ENCODE peak calls at places on chromosome 6, in seven cellular contexts. Y, D, C, R, S, T and Q are unnamed samples.

GRCh38 chr6:34157236-34157830 is 11.4 kb upstream of the GRM4 start:
- DNase-seq in Y (no peak), R (no peak), T (peak), D (no peak), C (no peak), S (no peak), Q (no peak)

GRCh38 chr6:82767037-82767436 is 298.6 kb downstream of the UBE3D start:
- DNase-seq in T (no peak), C (no peak), S (no peak), Y (no peak), R (no peak), D (no peak), Q (no peak)

GRCh38 chr6:166056637-166057036 is 111.0 kb downstream of the TBXT start:
- DNase-seq in Y (no peak), S (no peak), R (no peak), T (no peak), C (no peak), D (no peak), Q (no peak)

GRCh38 chr6:74447013-74447412 is 751.0 kb downstream of the CD109 start:
- DNase-seq in D (no peak), T (no peak), Y (peak), R (peak), S (no peak), C (no peak), Q (no peak)

GRCh38 chr6:34718867-34719441 is 22.4 kb upstream of the ILRUN start:
- DNase-seq in R (no peak), S (no peak), T (no peak), Y (no peak), C (no peak), D (no peak), Q (no peak)

GRCh38 chr6:73511796-73512195 is 9.0 kb downstream of the EEF1A1 start:
- DNase-seq in S (no peak), D (no peak), R (no peak), C (no peak), T (no peak), Y (no peak), Q (no peak)

GRCh38 chr6:11309947-11310665 is 77.6 kb upstream of the NEDD9 start:
- DNase-seq in D (no peak), S (no peak), C (no peak), T (peak), R (no peak), Y (no peak), Q (no peak)

GRCh38 chr6:63441266-63441956 is 121.6 kb upstream of the LGSN start:
- DNase-seq in C (no peak), S (peak), R (no peak), D (no peak), T (peak), Y (no peak), Q (no peak)

GRCh38 chr6:114052141-114052540 is 81.2 kb upstream of the HDAC2 start:
- DNase-seq in T (no peak), Y (no peak), D (no peak), S (no peak), R (no peak), C (no peak), Q (no peak)

GRCh38 chr6:95576621-95577316 is 566 bp upstream of the MANEA start:
- DNase-seq in R (no peak), Y (no peak), T (no peak), C (no peak), D (no peak), S (no peak), Q (no peak)

GRCh38 chr6:91569071-91569470 is 982.2 kb upstream of the MAP3K7 start:
- DNase-seq in D (no peak), C (no peak), S (no peak), Y (no peak), R (no peak), T (no peak), Q (no peak)

GRCh38 chr6:46325561-46326525 is 155.1 kb upstream of the ENPP5 start:
- DNase-seq in Y (no peak), T (no peak), D (no peak), C (no peak), S (no peak), R (no peak), Q (no peak)

GRCh38 chr6:17998442-17998841 is 11.0 kb upstream of the KIF13A start:
- DNase-seq in Y (no peak), T (no peak), C (no peak), S (no peak), D (peak), R (no peak), Q (peak)

GRCh38 chr6:15026832-15027231 is 219.0 kb upstream of the JARID2 start:
- DNase-seq in C (no peak), D (peak), T (peak), R (no peak), S (no peak), Y (no peak), Q (peak)

GRCh38 chr6:98945311-98946005 is 2.3 kb downstream of the FBXL4 start:
- DNase-seq in D (no peak), C (no peak), Y (no peak), T (no peak), R (no peak), S (no peak), Q (no peak)

GRCh38 chr6:3566812-3567211 is 110.0 kb upstream of the SLC22A23 start:
- DNase-seq in T (no peak), R (no peak), C (no peak), D (no peak), Y (no peak), S (no peak), Q (no peak)

GRCh38 chr6:7204726-7205125 is 97.0 kb downstream of the RREB1 start:
- DNase-seq in S (no peak), D (no peak), C (no peak), R (no peak), T (no peak), Y (no peak), Q (no peak)

GRCh38 chr6:37289931-37290330 is 32.0 kb upstream of the TMEM217 start:
- DNase-seq in C (no peak), D (no peak), S (no peak), Y (no peak), R (no peak), T (no peak), Q (no peak)

GRCh38 chr6:44254957-44255808 is 2.1 kb downstream of the SLC35B2 start:
- DNase-seq in D (no peak), T (no peak), C (no peak), Y (no peak), R (no peak), S (no peak), Q (peak)

GRCh38 chr6:79947191-79948173 is at the start of gene ELOVL4:
- DNase-seq in Y (no peak), T (peak), D (no peak), R (no peak), C (peak), S (no peak), Q (peak)

GRCh38 chr6:10880366-10880765 is 1.5 kb downstream of the GCM2 start:
- DNase-seq in R (no peak), T (no peak), C (no peak), Y (no peak), D (no peak), S (no peak), Q (no peak)

GRCh38 chr6:125046107-125046925 is 84.1 kb downstream of the RNF217 start:
- DNase-seq in R (no peak), Y (no peak), S (peak), D (no peak), T (no peak), C (no peak), Q (no peak)

GRCh38 chr6:117706504-117706903 is 31.2 kb downstream of the NUS1 start:
- DNase-seq in R (no peak), D (no peak), Y (no peak), C (no peak), S (no peak), T (no peak), Q (no peak)

GRCh38 chr6:108556250-108556649 is 4.5 kb upstream of the FOXO3 start:
- DNase-seq in D (no peak), T (no peak), C (no peak), R (no peak), S (no peak), Y (no peak), Q (no peak)

GRCh38 chr6:144477396-144477795 is 192.3 kb downstream of the UTRN start:
- DNase-seq in D (no peak), C (no peak), R (no peak), T (no peak), Y (no peak), S (no peak), Q (no peak)

GRCh38 chr6:134447423-134447822 is 129.5 kb upstream of the SGK1 start:
- DNase-seq in T (no peak), R (no peak), S (no peak), Y (no peak), D (no peak), C (no peak), Q (no peak)

GRCh38 chr6:96899019-96899418 is 1.3 kb upstream of the NDUFAF4 start:
- DNase-seq in Y (peak), R (no peak), D (peak), C (no peak), T (peak), S (no peak), Q (no peak)

GRCh38 chr6:84601366-84601765 is 163.0 kb downstream of the TBX18 start:
- DNase-seq in S (no peak), R (no peak), D (no peak), Y (no peak), C (no peak), T (no peak), Q (no peak)

GRCh38 chr6:27130668-27131428 is 116.7 kb upstream of the PRSS16 start:
- DNase-seq in T (no peak), C (no peak), S (no peak), R (no peak), D (no peak), Y (no peak), Q (no peak)

GRCh38 chr6:31031095-31031494 is 20.8 kb downstream of the MUC22 start:
- DNase-seq in Y (no peak), S (no peak), D (no peak), R (no peak), C (no peak), T (no peak), Q (no peak)

GRCh38 chr6:55578537-55579363 is at the start of gene HMGCLL1:
- DNase-seq in D (no peak), R (no peak), S (no peak), T (peak), C (peak), Y (no peak), Q (peak)
- TF ChIP-seq JUND in D (no peak), R (no peak), S (no peak), T (no peak), C (no peak), Y (no peak), Q (no peak)

DNA sequence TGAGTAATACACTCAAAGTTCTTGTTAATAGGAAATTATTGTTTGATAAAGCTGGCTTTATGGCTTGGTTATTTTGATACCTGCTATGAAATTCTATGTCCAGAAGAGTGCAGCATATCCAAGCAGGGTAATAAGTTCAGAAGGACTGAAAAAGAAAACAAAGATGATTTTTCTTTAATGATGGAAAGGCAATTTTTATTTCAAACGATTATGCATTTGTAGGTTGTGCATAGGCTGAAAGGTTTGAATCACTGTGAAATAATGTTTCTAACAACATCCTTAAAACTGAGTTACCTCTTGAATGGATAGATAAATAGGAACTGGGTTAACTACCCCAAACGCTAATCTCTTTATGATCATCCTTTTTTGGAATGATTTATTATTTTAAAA is 1.4 kb upstream of the MAN1A1 start:
- DNase-seq in T (peak), S (no peak), C (no peak), Y (peak), D (no peak), R (no peak), Q (no peak)
- TF ChIP-seq JUND in T (no peak), S (no peak), C (no peak), Y (no peak), D (no peak), R (no peak), Q (no peak)

GRCh38 chr6:119142637-119143036 is 64.2 kb upstream of the FAM184A start:
- DNase-seq in S (no peak), T (no peak), R (no peak), C (no peak), D (no peak), Y (no peak), Q (no peak)

GRCh38 chr6:119148102-119148824 is 69.8 kb upstream of the FAM184A start:
- DNase-seq in T (peak), D (peak), Y (peak), R (no peak), S (peak), C (no peak), Q (peak)

GRCh38 chr6:119148825-119149525 is 70.5 kb upstream of the FAM184A start:
- DNase-seq in S (no peak), D (no peak), C (no peak), T (no peak), Y (no peak), R (no peak), Q (no peak)

GRCh38 chr6:119145111-119145510 is 66.6 kb upstream of the FAM184A start:
- DNase-seq in C (no peak), T (no peak), Y (no peak), S (no peak), R (no peak), D (no peak), Q (peak)

DNA sequence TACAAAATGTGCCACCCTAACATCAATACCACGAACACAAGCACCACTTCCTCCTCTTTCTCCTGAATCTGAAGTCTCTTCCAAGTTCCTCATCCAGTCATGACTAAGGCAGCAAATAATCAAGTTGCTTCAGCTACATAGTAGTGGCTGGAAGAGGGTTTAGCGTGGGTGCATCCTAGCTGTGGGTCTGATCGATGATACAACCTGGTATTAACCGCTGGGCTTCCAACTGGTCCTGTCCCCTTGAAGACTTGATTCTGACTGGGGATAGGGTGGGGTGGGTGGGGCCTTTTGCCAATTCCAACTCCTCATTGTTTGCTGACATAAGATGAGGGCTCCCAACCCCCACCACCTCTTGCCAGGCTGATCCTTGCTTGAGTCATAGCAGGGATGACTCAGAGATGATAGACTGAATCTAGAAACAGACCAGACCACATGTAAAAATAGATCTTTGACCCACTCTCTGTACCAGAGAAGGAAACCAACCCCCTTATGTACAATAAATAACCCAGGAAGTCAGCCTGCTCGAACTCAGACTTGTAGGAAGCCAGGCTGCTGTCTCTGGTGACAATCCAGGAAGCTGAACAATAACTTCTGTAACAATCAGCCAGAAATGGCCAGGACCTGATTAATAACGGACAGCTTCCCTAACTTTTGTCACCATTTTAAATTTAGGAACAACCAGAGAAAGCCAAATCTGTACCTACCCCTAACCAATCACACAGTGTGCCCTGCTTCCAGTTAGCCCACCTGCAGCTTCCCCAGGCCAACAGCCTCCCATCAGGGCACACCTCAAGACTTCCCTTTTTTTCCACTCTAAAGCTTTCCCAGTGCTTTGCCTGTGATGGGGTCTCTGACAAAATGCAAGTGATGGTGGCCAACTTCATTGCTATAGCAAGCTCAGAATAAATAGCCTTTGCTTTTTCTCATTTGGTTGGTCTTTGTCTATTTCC is 68.9 kb upstream of the FAM184A start:
- DNase-seq in T (no peak), R (peak), S (peak), D (peak), Y (peak), C (no peak), Q (no peak)
- TF ChIP-seq JUND in T (peak), R (no peak), S (peak), D (peak), Y (peak), C (no peak), Q (no peak)

GRCh38 chr6:170173416-170173990 is 117.4 kb downstream of the DLL1 start:
- DNase-seq in Y (no peak), C (no peak), T (no peak), D (no peak), R (no peak), S (no peak), Q (no peak)
- TF ChIP-seq JUND in Y (no peak), C (no peak), T (no peak), D (no peak), R (no peak), S (no peak), Q (no peak)

GRCh38 chr6:151292974-151293373 is 53.2 kb downstream of the AKAP12 start:
- DNase-seq in Y (no peak), T (no peak), C (no peak), S (no peak), D (no peak), R (no peak), Q (no peak)
- TF ChIP-seq JUND in Y (no peak), T (no peak), C (no peak), S (no peak), D (no peak), R (no peak), Q (no peak)

GRCh38 chr6:13302751-13303667 is 25.3 kb downstream of the TBC1D7 start:
- DNase-seq in C (no peak), R (peak), D (peak), T (no peak), Y (peak), S (peak), Q (no peak)
- TF ChIP-seq JUND in C (no peak), R (peak), D (no peak), T (peak), Y (no peak), S (peak), Q (no peak)